ENCODE peak calls at places on chromosomes 5 and 9, in nine cellular contexts. One of them, this sample, is unnamed.

GRCh38 chr5:72951850-72952468 is 3.9 kb upstream of the FCHO2 start:
- DNase-seq in left lung: no peak
- DNase-seq in Peyer's patch: no peak
- DNase-seq in adrenal gland: no peak
- DNase-seq in neural crest cell: no peak
- DNase-seq in heart right ventricle: no peak
- DNase-seq in body of pancreas: peak
- DNase-seq in cardiac fibroblast: peak
- DNase-seq in H9: no peak
- DNase-seq in this sample: no peak

GRCh38 chr9:69471433-69471832 is 146.4 kb downstream of the ENTREP1 start:
- DNase-seq in left lung: no peak
- DNase-seq in Peyer's patch: no peak
- DNase-seq in adrenal gland: no peak
- DNase-seq in neural crest cell: no peak
- DNase-seq in heart right ventricle: no peak
- DNase-seq in body of pancreas: no peak
- DNase-seq in cardiac fibroblast: peak
- DNase-seq in H9: no peak
- DNase-seq in this sample: no peak

GRCh38 chr5:172123269-172123692 is 64.7 kb downstream of the STK10 start:
- DNase-seq in left lung: no peak
- DNase-seq in Peyer's patch: no peak
- DNase-seq in adrenal gland: peak
- DNase-seq in neural crest cell: no peak
- DNase-seq in heart right ventricle: peak
- DNase-seq in body of pancreas: peak
- DNase-seq in cardiac fibroblast: peak
- DNase-seq in H9: peak
- DNase-seq in this sample: no peak

GRCh38 chr9:16039988-16040761 is 487.3 kb downstream of the CCDC171 start:
- DNase-seq in left lung: no peak
- DNase-seq in Peyer's patch: no peak
- DNase-seq in adrenal gland: no peak
- DNase-seq in neural crest cell: no peak
- DNase-seq in heart right ventricle: no peak
- DNase-seq in body of pancreas: no peak
- DNase-seq in cardiac fibroblast: no peak
- DNase-seq in H9: peak
- DNase-seq in this sample: no peak

GRCh38 chr5:72427488-72428437 is 79.4 kb downstream of the ZNF366 start:
- DNase-seq in left lung: no peak
- DNase-seq in Peyer's patch: no peak
- DNase-seq in adrenal gland: no peak
- DNase-seq in neural crest cell: no peak
- DNase-seq in heart right ventricle: no peak
- DNase-seq in body of pancreas: peak
- DNase-seq in cardiac fibroblast: peak
- DNase-seq in H9: peak
- DNase-seq in this sample: no peak

GRCh38 chr9:106726070-106726815 is 136.7 kb upstream of the ZNF462 start:
- DNase-seq in left lung: no peak
- DNase-seq in Peyer's patch: no peak
- DNase-seq in adrenal gland: no peak
- DNase-seq in neural crest cell: no peak
- DNase-seq in heart right ventricle: no peak
- DNase-seq in body of pancreas: no peak
- DNase-seq in cardiac fibroblast: peak
- DNase-seq in H9: no peak
- DNase-seq in this sample: no peak

GRCh38 chr9:17734674-17735073 is 155.8 kb downstream of the SH3GL2 start:
- DNase-seq in left lung: no peak
- DNase-seq in Peyer's patch: no peak
- DNase-seq in adrenal gland: no peak
- DNase-seq in neural crest cell: no peak
- DNase-seq in heart right ventricle: no peak
- DNase-seq in body of pancreas: no peak
- DNase-seq in cardiac fibroblast: no peak
- DNase-seq in H9: no peak
- DNase-seq in this sample: no peak

GRCh38 chr9:32940740-32941139 is 60.7 kb downstream of the APTX start:
- DNase-seq in left lung: no peak
- DNase-seq in Peyer's patch: no peak
- DNase-seq in adrenal gland: no peak
- DNase-seq in neural crest cell: no peak
- DNase-seq in heart right ventricle: no peak
- DNase-seq in body of pancreas: no peak
- DNase-seq in cardiac fibroblast: no peak
- DNase-seq in H9: no peak
- DNase-seq in this sample: no peak

GRCh38 chr9:130433168-130433946 is 11.4 kb upstream of the ASS1 start:
- DNase-seq in left lung: peak
- DNase-seq in Peyer's patch: peak
- DNase-seq in adrenal gland: peak
- DNase-seq in neural crest cell: peak
- DNase-seq in heart right ventricle: peak
- DNase-seq in body of pancreas: peak
- DNase-seq in cardiac fibroblast: peak
- DNase-seq in H9: peak
- DNase-seq in this sample: peak

GRCh38 chr5:78605611-78606010 is 43.0 kb downstream of the LHFPL2 start:
- DNase-seq in left lung: no peak
- DNase-seq in Peyer's patch: no peak
- DNase-seq in adrenal gland: no peak
- DNase-seq in neural crest cell: no peak
- DNase-seq in heart right ventricle: no peak
- DNase-seq in body of pancreas: no peak
- DNase-seq in cardiac fibroblast: no peak
- DNase-seq in H9: no peak
- DNase-seq in this sample: no peak

GRCh38 chr5:88881566-88881965 is 1.4 kb downstream of the MEF2C start:
- DNase-seq in left lung: no peak
- DNase-seq in Peyer's patch: no peak
- DNase-seq in adrenal gland: peak
- DNase-seq in neural crest cell: no peak
- DNase-seq in heart right ventricle: no peak
- DNase-seq in body of pancreas: peak
- DNase-seq in cardiac fibroblast: peak
- DNase-seq in H9: no peak
- DNase-seq in this sample: no peak

DNA sequence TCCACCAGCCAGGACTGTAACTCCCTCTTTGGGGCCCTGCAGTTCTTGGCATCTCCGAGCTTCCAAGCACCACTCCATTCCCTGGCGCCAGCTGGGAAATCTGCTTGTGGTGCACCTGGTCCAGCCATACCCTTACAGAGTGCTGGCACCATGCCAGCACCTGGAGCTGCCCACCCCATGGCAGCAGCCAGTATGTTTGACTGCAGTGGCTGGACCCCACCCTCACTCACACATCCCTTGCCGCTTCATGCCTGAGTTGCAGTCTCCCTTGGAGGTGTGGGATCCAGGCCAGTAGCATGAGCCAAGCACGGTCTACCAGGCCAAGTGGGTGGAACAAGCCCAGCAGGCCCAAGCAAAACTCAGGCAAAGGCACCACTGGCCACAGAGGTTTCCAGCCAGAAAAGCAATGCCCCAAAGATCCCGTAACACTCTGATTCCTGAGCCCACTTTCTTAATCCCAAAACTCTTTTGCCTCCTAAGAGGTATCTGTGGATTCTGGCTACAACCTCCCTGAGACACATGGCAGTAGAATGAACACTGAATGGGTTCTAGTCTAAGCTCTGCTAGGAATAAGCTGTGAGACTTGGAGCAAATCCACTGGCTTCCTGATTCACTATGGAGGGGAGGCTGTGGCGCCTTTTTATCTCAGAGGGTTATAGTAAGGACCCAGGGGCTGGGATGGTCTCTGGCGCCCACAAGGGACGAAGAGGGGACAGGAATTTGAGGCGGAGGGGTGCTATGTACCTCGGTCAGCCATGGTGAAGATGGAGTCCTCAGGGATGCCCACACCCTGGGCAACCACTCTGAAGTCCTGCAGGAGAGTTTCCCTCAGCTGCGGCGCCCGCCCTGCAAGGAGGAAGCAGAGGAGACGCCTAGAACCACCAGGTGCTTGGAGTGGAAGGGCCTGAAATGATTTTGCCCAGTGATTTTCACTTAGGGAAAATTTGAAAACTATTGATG is 5.6 kb downstream of the AMBP start:
- DNase-seq in left lung: peak
- DNase-seq in Peyer's patch: peak
- DNase-seq in adrenal gland: peak
- DNase-seq in neural crest cell: no peak
- DNase-seq in heart right ventricle: peak
- DNase-seq in body of pancreas: peak
- DNase-seq in cardiac fibroblast: peak
- DNase-seq in H9: no peak
- DNase-seq in this sample: no peak
- TF ChIP-seq CTCF in left lung: no peak
- TF ChIP-seq CTCF in Peyer's patch: no peak
- TF ChIP-seq CTCF in adrenal gland: no peak
- TF ChIP-seq CTCF in neural crest cell: no peak
- TF ChIP-seq CTCF in heart right ventricle: no peak
- TF ChIP-seq CTCF in body of pancreas: no peak
- TF ChIP-seq CTCF in cardiac fibroblast: no peak
- TF ChIP-seq CTCF in H9: peak
- TF ChIP-seq CTCF in this sample: no peak

DNA sequence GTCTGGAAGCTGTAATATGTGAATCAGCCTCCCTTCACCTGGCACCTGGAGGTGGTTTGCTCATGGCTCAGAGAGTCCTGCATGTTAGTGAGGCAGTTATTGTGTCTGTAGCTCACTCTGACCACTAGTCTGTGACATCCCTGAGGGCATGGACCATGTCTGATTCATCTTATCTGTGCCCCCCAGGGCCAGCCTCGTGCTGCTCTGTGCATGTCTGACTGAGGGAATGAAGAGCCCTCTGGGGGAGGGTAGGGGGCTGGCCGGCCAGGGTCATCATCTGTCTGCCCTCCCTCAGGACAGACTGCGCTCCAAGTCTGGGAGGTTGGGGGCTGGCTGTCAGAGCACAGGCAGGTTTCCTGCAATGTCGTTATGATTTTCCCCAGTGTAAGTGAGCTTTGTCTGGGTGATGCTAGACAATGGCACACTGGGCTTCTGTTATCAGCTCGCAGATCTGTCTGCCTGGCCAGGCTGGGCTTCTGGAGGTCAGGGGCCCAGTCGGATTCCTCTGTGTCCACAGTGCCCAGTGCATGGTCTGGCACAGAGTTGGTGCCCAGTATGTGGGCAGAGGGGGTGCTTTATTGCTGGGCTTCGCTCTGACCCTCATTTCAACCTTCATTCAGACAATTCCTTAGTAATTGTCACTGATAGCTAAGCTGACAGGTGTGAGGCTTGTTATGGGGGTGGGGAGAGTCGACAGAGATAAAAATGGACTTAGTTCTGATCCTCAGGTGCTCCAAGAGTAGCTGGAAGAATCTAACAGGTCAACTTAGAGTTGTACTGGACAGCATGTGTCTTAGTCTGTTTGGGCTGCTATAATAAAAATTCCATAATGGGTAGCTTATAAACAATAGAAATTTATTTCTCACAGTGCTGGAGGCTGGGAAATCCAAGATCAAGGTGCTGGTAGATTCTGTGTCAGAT is 85.7 kb upstream of the SHB start:
- DNase-seq in left lung: no peak
- DNase-seq in Peyer's patch: no peak
- DNase-seq in adrenal gland: no peak
- DNase-seq in neural crest cell: no peak
- DNase-seq in heart right ventricle: no peak
- DNase-seq in body of pancreas: no peak
- DNase-seq in cardiac fibroblast: no peak
- DNase-seq in H9: no peak
- DNase-seq in this sample: no peak
- TF ChIP-seq CTCF in left lung: no peak
- TF ChIP-seq CTCF in Peyer's patch: no peak
- TF ChIP-seq CTCF in adrenal gland: no peak
- TF ChIP-seq CTCF in neural crest cell: no peak
- TF ChIP-seq CTCF in heart right ventricle: no peak
- TF ChIP-seq CTCF in body of pancreas: no peak
- TF ChIP-seq CTCF in cardiac fibroblast: no peak
- TF ChIP-seq CTCF in H9: no peak
- TF ChIP-seq CTCF in this sample: no peak

DNA sequence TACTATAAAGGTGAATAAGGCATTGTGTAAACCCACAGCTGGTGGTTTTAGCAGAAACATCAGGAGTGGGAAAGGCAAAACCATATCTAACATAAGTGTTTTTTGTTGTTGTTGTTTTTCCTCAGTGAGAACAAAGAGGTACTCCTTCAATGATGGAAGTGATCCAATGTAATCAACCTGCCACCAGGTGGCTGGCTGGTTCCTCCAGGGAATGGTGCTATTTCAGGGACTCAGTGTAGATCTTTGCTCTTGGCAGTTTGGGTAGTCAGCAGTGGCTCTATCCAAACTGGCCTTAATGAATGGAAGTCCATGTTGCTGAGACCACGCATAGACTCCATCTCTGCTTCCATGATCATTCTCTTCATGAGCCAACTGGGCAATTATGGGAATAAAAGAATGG is 10.8 kb downstream of the DMRTA1 start:
- DNase-seq in left lung: no peak
- DNase-seq in Peyer's patch: no peak
- DNase-seq in adrenal gland: no peak
- DNase-seq in neural crest cell: no peak
- DNase-seq in heart right ventricle: no peak
- DNase-seq in body of pancreas: peak
- DNase-seq in cardiac fibroblast: no peak
- DNase-seq in H9: peak
- DNase-seq in this sample: no peak
- TF ChIP-seq CTCF in left lung: no peak
- TF ChIP-seq CTCF in Peyer's patch: no peak
- TF ChIP-seq CTCF in adrenal gland: no peak
- TF ChIP-seq CTCF in neural crest cell: no peak
- TF ChIP-seq CTCF in heart right ventricle: no peak
- TF ChIP-seq CTCF in body of pancreas: no peak
- TF ChIP-seq CTCF in cardiac fibroblast: no peak
- TF ChIP-seq CTCF in H9: peak
- TF ChIP-seq CTCF in this sample: no peak

DNA sequence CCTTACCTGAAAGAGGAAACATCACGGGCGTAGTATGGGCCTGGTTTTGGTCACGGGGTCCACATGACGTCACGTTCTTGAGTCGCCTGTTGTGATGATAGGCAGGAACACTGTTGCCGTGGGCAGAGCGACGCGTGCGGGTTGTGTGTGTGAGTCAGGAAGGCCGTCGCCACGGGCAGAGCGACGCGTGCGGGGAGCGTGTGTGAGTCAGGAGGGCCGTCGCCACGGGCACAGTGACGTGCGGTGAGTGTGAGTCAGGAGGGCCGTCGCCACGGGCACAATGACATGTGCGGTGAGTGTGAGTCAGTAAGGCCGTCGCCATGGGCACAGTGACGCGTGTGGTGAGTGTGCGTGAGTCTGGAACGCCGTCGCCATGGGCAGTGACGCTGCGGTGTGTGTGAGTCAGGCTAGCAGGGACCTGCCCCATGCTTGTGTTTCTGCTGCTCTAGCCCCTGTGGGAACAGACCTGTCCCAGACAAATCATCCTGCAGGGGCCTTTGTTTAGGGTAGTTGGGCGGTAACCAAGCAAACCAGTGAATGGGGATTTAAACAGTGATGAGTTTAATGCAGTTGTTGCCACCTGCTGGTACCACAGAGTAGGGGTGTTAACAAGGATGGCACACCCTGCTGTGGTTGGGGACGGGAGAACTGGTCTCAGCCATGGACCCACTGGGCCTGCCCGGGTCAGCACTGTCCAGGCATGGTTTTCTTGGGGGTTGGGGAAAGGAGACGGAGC is 19.8 kb downstream of the TRIP13 start:
- DNase-seq in left lung: no peak
- DNase-seq in Peyer's patch: no peak
- DNase-seq in adrenal gland: peak
- DNase-seq in neural crest cell: no peak
- DNase-seq in heart right ventricle: no peak
- DNase-seq in body of pancreas: no peak
- DNase-seq in cardiac fibroblast: peak
- DNase-seq in H9: no peak
- DNase-seq in this sample: no peak
- TF ChIP-seq CTCF in left lung: no peak
- TF ChIP-seq CTCF in Peyer's patch: no peak
- TF ChIP-seq CTCF in adrenal gland: no peak
- TF ChIP-seq CTCF in neural crest cell: peak
- TF ChIP-seq CTCF in heart right ventricle: no peak
- TF ChIP-seq CTCF in body of pancreas: no peak
- TF ChIP-seq CTCF in cardiac fibroblast: peak
- TF ChIP-seq CTCF in H9: peak
- TF ChIP-seq CTCF in this sample: no peak

This sample was measured in endothelial cell.